ENCODE peak calls at places on chromosomes 11 and 22, in eight cellular contexts. J is K562, B is suprapubic skin, U is transverse colon, I is SK-N-SH, O is HepG2, H is ovary, T is tibial nerve. S is an unnamed sample.

GRCh38 chr11:122213111-122213510 is 97.1 kb upstream of the BLID start:
- DNase-seq in H (no peak), T (no peak), B (no peak), O (no peak), U (no peak), J (no peak), I (no peak), S (no peak)

GRCh38 chr11:113311536-113311935 is 2.8 kb upstream of the TTC12 start:
- DNase-seq in O (no peak), T (no peak), H (no peak), J (no peak), U (no peak), B (no peak), I (no peak), S (no peak)

GRCh38 chr22:41094036-41094435 is 1.6 kb downstream of the EP300 start:
- DNase-seq in I (peak), J (no peak), H (no peak), B (no peak), T (no peak), O (peak), U (peak), S (no peak)

GRCh38 chr11:64918056-64918455 is 1.0 kb upstream of the ATG2A start:
- DNase-seq in J (no peak), T (no peak), I (no peak), O (peak), U (no peak), B (no peak), H (peak), S (no peak)

GRCh38 chr11:74138572-74138971 is 32.2 kb downstream of the C2CD3 start:
- DNase-seq in J (peak), U (no peak), H (no peak), T (no peak), O (peak), B (no peak), I (no peak), S (no peak)

GRCh38 chr22:46846832-46847355 is 84.4 kb downstream of the TBC1D22A start:
- DNase-seq in O (no peak), B (no peak), U (no peak), H (no peak), T (no peak), I (no peak), J (no peak), S (no peak)

GRCh38 chr22:35739642-35740041 is 22.0 kb downstream of the APOL5 start:
- DNase-seq in J (peak), T (no peak), O (peak), I (no peak), U (no peak), B (no peak), H (no peak), S (peak)

GRCh38 chr11:79382301-79382700 is 58.5 kb downstream of the TENM4 start:
- DNase-seq in B (no peak), O (no peak), J (no peak), U (no peak), I (no peak), T (no peak), H (no peak), S (no peak)

GRCh38 chr11:71191201-71191600 is 61.2 kb downstream of the SHANK2 start:
- DNase-seq in H (no peak), O (no peak), T (no peak), B (no peak), U (no peak), I (no peak), J (no peak), S (no peak)

GRCh38 chr11:75199412-75199955 is 41.1 kb upstream of the TPBGL start:
- DNase-seq in B (no peak), U (no peak), T (no peak), O (no peak), I (no peak), J (no peak), H (no peak), S (no peak)

GRCh38 chr11:10622957-10623787 is 54.7 kb upstream of the LYVE1 start:
- DNase-seq in U (no peak), B (no peak), T (no peak), I (no peak), O (no peak), H (no peak), J (no peak), S (no peak)

GRCh38 chr11:130452941-130453340 is 4.5 kb downstream of the ADAMTS15 start:
- DNase-seq in T (no peak), I (no peak), H (no peak), B (no peak), J (no peak), O (no peak), U (peak), S (no peak)

GRCh38 chr11:69300124-69301032 is 6.4 kb downstream of the MYEOV start:
- DNase-seq in T (no peak), J (peak), B (no peak), O (no peak), H (no peak), I (no peak), U (no peak), S (no peak)

GRCh38 chr11:84564180-84564866 is 1062.8 kb downstream of the DLG2 start:
- DNase-seq in T (no peak), U (peak), O (peak), B (no peak), J (peak), I (peak), H (no peak), S (peak)

GRCh38 chr11:39374963-39375698 is 2084.3 kb downstream of the LRRC4C start:
- DNase-seq in T (no peak), H (no peak), U (no peak), J (peak), O (peak), B (no peak), I (peak), S (no peak)

GRCh38 chr11:111449696-111450479 is 62.3 kb downstream of the BTG4 start:
- DNase-seq in T (no peak), H (no peak), B (no peak), I (peak), O (no peak), U (no peak), J (no peak), S (no peak)

GRCh38 chr11:119651802-119652584 is 77.0 kb downstream of the NECTIN1 start:
- DNase-seq in I (no peak), H (no peak), T (no peak), B (no peak), J (no peak), U (no peak), O (no peak), S (no peak)

GRCh38 chr11:34161812-34162506 is 56.5 kb downstream of the NAT10 start:
- DNase-seq in B (no peak), U (no peak), T (no peak), J (peak), I (no peak), H (no peak), O (no peak), S (no peak)

GRCh38 chr22:37765953-37766566 is 41.7 kb upstream of the GCAT start:
- DNase-seq in I (no peak), B (no peak), J (no peak), U (no peak), H (no peak), O (no peak), T (no peak), S (no peak)

GRCh38 chr11:48019230-48019584 is 38.8 kb downstream of the PTPRJ start:
- DNase-seq in H (no peak), O (no peak), T (no peak), J (no peak), U (no peak), B (no peak), I (peak), S (no peak)

GRCh38 chr11:2446590-2447252 is 1.9 kb downstream of the KCNQ1 start:
- DNase-seq in U (no peak), J (no peak), T (no peak), H (peak), O (no peak), B (peak), I (peak), S (no peak)

GRCh38 chr22:42655693-42656092 is 6.5 kb upstream of the CYB5R3 start:
- DNase-seq in B (no peak), U (peak), O (no peak), I (no peak), T (no peak), J (no peak), H (no peak), S (no peak)

GRCh38 chr22:48670747-48671146 is 1156.9 kb downstream of the BRD1 start:
- DNase-seq in B (no peak), I (no peak), T (no peak), J (no peak), O (no peak), U (no peak), H (no peak), S (no peak)

GRCh38 chr22:36352775-36353507 is 34.8 kb downstream of the MYH9 start:
- DNase-seq in J (no peak), T (peak), U (no peak), H (peak), I (no peak), O (peak), B (no peak), S (peak)

GRCh38 chr22:37544955-37545702 is 15.2 kb upstream of the CDC42EP1 start:
- DNase-seq in B (peak), I (peak), H (peak), J (peak), O (peak), T (no peak), U (peak), S (peak)

GRCh38 chr22:17120281-17120680 is 879 bp downstream of the TMEM121B start:
- DNase-seq in T (no peak), U (peak), O (no peak), B (no peak), I (peak), H (peak), J (peak), S (peak)
- H3K4me3 ChIP-seq in T (no peak), U (peak), O (no peak), B (peak), I (peak), H (no peak), J (no peak), S (peak)

GRCh38 chr11:128515086-128515485 is 72.3 kb downstream of the ETS1 start:
- DNase-seq in H (peak), O (no peak), T (no peak), U (no peak), I (no peak), B (no peak), J (no peak), S (no peak)
- H3K27ac ChIP-seq in H (peak), O (no peak), T (no peak), U (peak), I (no peak), B (no peak), J (no peak), S (peak)

GRCh38 chr22:44210721-44211120 is 30.0 kb downstream of the PARVG start:
- DNase-seq in U (no peak), J (no peak), I (no peak), O (no peak), B (no peak), H (no peak), T (no peak), S (no peak)

GRCh38 chr22:44213489-44214043 is 32.8 kb downstream of the PARVG start:
- DNase-seq in H (no peak), B (no peak), U (no peak), T (no peak), O (no peak), J (no peak), I (no peak), S (no peak)

GRCh38 chr22:44211256-44211945 is 30.7 kb downstream of the PARVG start:
- DNase-seq in B (no peak), T (no peak), U (peak), H (no peak), I (no peak), O (no peak), J (no peak), S (no peak)

GRCh38 chr22:44212936-44213335 is 32.2 kb downstream of the PARVG start:
- DNase-seq in U (no peak), J (no peak), B (no peak), T (no peak), O (no peak), H (no peak), I (no peak), S (no peak)

DNA sequence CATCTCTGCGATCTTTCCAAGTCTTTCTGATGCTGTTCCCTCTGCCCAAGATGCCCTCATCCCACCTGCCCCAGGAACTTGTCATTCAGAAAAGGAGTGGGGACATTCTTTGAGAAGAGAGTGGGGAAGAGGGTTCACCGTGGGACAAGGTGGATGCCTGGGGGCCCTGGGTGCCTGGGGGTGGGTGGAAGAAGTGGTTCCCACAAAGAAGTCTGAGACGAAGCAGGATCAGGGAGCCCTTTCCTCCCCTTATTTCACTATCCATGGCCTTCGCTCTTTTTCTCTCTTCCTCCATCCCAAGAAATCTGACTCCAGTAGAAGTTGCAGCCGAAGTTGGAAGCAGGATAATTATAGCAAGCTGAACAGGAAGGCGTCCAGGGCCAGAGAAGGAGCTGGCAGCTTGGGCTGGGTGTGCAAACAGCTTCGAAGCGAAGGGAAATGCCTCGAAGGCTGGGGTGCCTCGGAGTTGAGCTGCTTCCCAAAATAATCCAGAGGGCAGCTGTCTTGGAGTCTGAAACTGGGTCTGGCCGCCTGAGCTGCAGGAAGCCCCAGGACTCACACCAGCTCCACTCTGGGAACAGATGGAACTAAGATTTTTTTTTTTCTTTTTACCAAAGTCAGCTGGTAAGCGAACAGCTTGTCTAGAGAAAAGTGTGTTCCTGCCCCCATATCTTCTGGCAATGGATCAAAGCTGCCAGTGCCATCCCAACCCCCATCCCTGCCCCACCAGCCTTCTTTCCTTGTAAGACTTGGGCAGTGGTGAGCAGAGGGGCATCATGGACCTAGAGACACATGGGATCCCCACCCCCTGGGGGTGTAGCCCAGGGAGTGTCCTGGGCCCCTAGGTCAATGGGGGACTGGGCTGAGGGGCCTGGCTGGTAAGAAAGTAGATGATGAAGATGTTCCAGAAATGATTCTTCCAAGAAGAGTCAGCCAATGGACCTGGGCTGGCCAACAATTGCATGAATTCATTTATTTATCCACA is 31.5 kb downstream of the PARVG start:
- DNase-seq in T (no peak), U (no peak), I (peak), H (no peak), O (no peak), J (no peak), B (no peak), S (no peak)
- TF ChIP-seq EP300 in T (no peak), U (no peak), I (no peak), H (no peak), O (no peak), J (no peak), B (no peak), S (no peak)

GRCh38 chr11:31810779-31811647 is at the start of gene PAX6:
- DNase-seq in H (no peak), T (no peak), O (peak), J (peak), U (peak), I (peak), B (no peak), S (no peak)
- H3K4me3 ChIP-seq in H (peak), T (peak), O (peak), J (peak), U (peak), I (peak), B (peak), S (peak)

S was measured in stomach.